ENCODE peak calls at places on chromosomes 11 and 22, in ten cellular contexts. F is transverse colon, B is spleen, G is tibial artery, C is kidney, Y is cardiac muscle cell, Q is psoas muscle, J is colonic mucosa, E is HepG2, K is neural progenitor cell. D is an unnamed sample. For H3K4me1, the result is how much of the 10 kb centered on the place peaks cover.

GRCh38 chr11:1830119-1830499 is 4.7 kb upstream of the SYT8 start:
- DNase-seq in F (no peak), J (peak), C (peak), Y (no peak), K (no peak), E (no peak), G (no peak), Q (no peak), B (no peak), D (no peak)

GRCh38 chr22:24875862-24876506 is 70.0 kb downstream of the SGSM1 start:
- DNase-seq in F (no peak), B (no peak), J (no peak), Q (no peak), E (no peak), K (peak), Y (peak), C (no peak), G (no peak), D (no peak)

GRCh38 chr22:30718938-30719337 is 24.3 kb downstream of the OSBP2 start:
- DNase-seq in B (no peak), J (no peak), Q (no peak), Y (no peak), E (no peak), K (no peak), F (no peak), G (no peak), C (no peak), D (no peak)

GRCh38 chr11:130782361-130783221 is 133.7 kb downstream of the SNX19 start:
- DNase-seq in F (no peak), J (no peak), E (no peak), B (no peak), Y (no peak), Q (no peak), C (no peak), G (no peak), K (peak), D (no peak)

GRCh38 chr22:32534252-32535215 is 59.9 kb downstream of the FBXO7 start:
- DNase-seq in E (peak), Q (peak), Y (no peak), K (no peak), C (peak), J (peak), G (no peak), F (peak), B (no peak), D (no peak)

GRCh38 chr11:66559141-66559861 is 9.1 kb downstream of the CTSF start:
- DNase-seq in E (no peak), Q (peak), G (no peak), F (peak), B (no peak), C (no peak), K (no peak), Y (no peak), J (no peak), D (peak)

GRCh38 chr11:12356944-12357655 is 20.3 kb upstream of the PARVA start:
- DNase-seq in C (no peak), F (no peak), G (no peak), Y (no peak), J (no peak), E (no peak), B (no peak), Q (no peak), K (no peak), D (no peak)

GRCh38 chr11:35982061-35982460 is 38.2 kb downstream of the LDLRAD3 start:
- DNase-seq in E (no peak), B (no peak), K (no peak), Q (no peak), C (no peak), Y (no peak), F (no peak), G (no peak), J (no peak), D (no peak)

GRCh38 chr11:121460941-121461514 is 8.3 kb upstream of the SORL1-AS1 start:
- DNase-seq in J (no peak), Y (no peak), B (no peak), F (no peak), E (peak), C (no peak), Q (no peak), G (no peak), K (no peak), D (no peak)

GRCh38 chr11:7965386-7965785 is at the start of gene NLRP10:
- DNase-seq in Q (no peak), B (no peak), Y (no peak), J (no peak), E (no peak), C (no peak), F (no peak), G (no peak), K (no peak), D (no peak)

GRCh38 chr22:42313804-42314581 is 43.5 kb upstream of the TCF20 start:
- DNase-seq in K (peak), C (no peak), F (peak), G (no peak), Y (peak), Q (no peak), B (no peak), E (peak), J (peak), D (peak)

GRCh38 chr11:69301491-69302401 is 7.8 kb downstream of the MYEOV start:
- DNase-seq in B (no peak), Y (no peak), F (peak), C (peak), J (peak), Q (no peak), K (no peak), G (no peak), E (peak), D (peak)

GRCh38 chr11:65574963-65575567 is 788 bp upstream of the EHBP1L1 start:
- DNase-seq in J (peak), Q (no peak), F (peak), C (peak), K (no peak), B (peak), G (no peak), Y (no peak), E (no peak), D (peak)

GRCh38 chr11:42913731-42914130 is 398.1 kb upstream of the API5 start:
- DNase-seq in C (no peak), E (no peak), Y (no peak), G (no peak), Q (no peak), F (no peak), B (no peak), K (no peak), J (no peak), D (no peak)

GRCh38 chr22:27937453-27937852 is 18.4 kb upstream of the PITPNB start:
- DNase-seq in Q (no peak), F (no peak), B (no peak), C (no peak), Y (no peak), E (peak), J (no peak), G (no peak), K (no peak), D (no peak)

GRCh38 chr11:103582351-103582909 is 454.0 kb upstream of the DDI1 start:
- DNase-seq in J (no peak), F (no peak), E (no peak), B (no peak), K (no peak), C (no peak), Y (no peak), Q (no peak), G (no peak), D (no peak)
- H3K4me1 ChIP-seq in J (under half), F (under half), E (under half), B (under half), K (under half), C (under half), Y (under half), Q (under half), G (under half), D (under half)

GRCh38 chr11:101049123-101049522 is 80.5 kb downstream of the PGR start:
- DNase-seq in Q (no peak), K (no peak), F (no peak), B (no peak), E (no peak), G (no peak), J (no peak), C (no peak), Y (no peak), D (no peak)
- TF ChIP-seq CTCF in Q (no peak), K (no peak), F (no peak), B (no peak), E (no peak), G (no peak), J (no peak), C (no peak), Y (no peak), D (no peak)

DNA sequence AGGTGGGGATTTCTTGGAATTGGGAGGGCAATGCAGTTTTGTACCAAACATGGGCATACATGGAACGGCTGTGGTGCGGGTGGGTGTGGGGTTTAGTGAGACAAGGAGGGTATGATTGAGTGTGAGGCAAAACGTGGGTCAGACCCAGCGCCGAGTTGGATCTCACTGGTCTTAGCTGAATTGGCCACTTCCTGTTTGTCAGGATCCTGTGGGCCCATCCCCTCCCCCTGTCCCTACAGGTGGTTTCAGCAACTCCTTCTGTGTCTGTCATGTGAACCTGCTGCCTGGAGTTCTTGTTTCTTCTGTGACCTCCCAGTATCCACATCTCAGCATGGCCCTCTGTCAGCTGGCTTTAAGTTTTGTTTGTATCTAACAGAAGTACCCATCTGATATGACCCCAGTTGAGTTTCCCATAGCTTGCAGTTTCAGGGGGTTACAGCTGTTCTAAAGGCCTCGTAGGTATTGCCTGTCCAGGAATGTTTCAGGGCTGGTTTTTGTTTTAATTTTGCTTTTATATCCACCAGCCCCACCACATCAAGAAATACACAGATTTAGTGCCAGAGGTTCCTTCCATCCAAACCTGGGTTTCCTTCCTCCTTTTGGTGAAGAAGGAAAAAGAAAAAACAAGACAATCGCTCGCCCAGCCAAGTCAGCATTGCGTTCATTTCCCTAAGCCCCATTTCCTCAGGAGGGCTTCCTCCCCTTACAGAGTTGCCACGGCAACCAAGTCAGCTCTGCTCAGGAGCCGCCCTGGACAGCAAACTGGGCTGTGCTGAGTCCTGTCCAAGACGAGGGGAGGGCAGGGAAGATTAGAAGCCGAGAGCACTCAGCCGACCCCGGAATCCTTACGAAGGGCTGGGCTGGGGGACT is 6.1 kb downstream of the APOL1 start:
- DNase-seq in Q (peak), B (no peak), F (peak), J (no peak), Y (peak), G (no peak), C (peak), E (no peak), K (peak), D (no peak)
- H3K4me3 ChIP-seq in Q (no peak), B (no peak), F (no peak), J (no peak), Y (no peak), G (no peak), C (no peak), E (no peak), K (peak), D (no peak)

GRCh38 chr11:31881825-31882224 is 70.7 kb upstream of the PAX6 start:
- DNase-seq in C (no peak), B (no peak), F (no peak), Q (no peak), J (no peak), E (no peak), K (no peak), Y (no peak), G (no peak), D (no peak)
- H3K4me1 ChIP-seq in C (under half), B (under half), F (under half), Q (under half), J (under half), E (under half), K (under half), Y (under half), G (under half), D (under half)

DNA sequence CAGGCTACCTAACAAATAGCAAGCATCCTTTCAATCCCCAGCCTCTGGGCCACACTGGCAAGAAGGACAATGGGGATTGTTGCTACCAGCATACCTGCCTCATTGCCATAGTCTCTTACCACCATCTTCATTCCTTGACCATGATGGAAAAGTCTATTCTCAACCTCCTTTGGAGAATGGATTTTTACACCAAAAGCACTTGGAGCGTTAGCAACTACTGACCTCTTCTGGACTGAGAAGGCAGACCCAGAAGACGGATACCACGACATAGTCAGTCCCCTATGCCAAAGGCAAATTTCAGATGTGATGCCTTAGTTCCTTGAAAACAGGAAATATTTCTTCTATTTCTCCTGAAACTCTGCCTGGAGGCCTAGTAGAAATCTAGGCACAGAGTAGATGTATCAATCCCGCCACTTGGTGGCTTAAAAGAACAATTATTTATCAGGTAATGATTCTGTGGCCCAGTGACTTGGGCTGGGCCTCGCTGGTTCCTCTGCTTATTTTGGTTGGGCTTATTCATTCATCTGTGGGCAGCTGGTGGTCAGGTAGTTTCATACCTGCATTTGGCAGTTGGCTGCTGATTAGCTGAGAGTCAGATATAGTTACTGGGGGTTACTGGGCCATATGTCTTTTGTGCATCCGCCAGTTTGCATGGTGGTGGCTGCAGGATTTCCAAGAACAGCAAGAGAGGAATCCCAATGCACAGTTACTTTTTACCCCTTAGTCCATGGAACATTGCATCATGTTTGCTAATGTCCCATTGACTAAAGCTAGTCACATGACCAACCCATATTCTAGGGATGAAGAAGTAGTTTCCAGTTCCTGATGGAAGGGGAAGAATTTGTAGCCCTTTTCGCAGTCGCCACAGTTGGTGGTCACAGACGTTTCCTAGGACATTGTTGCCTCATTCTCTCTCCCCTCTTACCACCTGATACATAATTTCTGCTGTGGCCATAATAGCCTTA is 75.2 kb downstream of the DHCR7 start:
- DNase-seq in E (peak), B (no peak), C (no peak), K (peak), G (no peak), Q (no peak), F (no peak), J (no peak), Y (peak), D (no peak)
- TF ChIP-seq CTCF in E (peak), B (no peak), C (peak), K (peak), G (no peak), Q (peak), F (no peak), J (no peak), Y (peak), D (no peak)

GRCh38 chr11:83827520-83827919 is 541.4 kb upstream of the CCDC90B start:
- DNase-seq in K (no peak), J (no peak), G (no peak), Y (no peak), C (no peak), F (no peak), E (no peak), Q (no peak), B (no peak), D (no peak)

GRCh38 chr11:83831929-83832328 is 545.8 kb upstream of the CCDC90B start:
- DNase-seq in J (no peak), C (no peak), F (no peak), Y (no peak), G (no peak), B (no peak), E (no peak), Q (no peak), K (no peak), D (no peak)

GRCh38 chr11:83823461-83824025 is 537.4 kb upstream of the CCDC90B start:
- DNase-seq in B (no peak), C (no peak), K (no peak), F (no peak), G (no peak), J (no peak), E (no peak), Y (no peak), Q (no peak), D (no peak)

GRCh38 chr11:83826078-83826477 is 539.9 kb upstream of the CCDC90B start:
- DNase-seq in Q (no peak), G (no peak), F (no peak), E (no peak), C (no peak), B (no peak), Y (no peak), J (no peak), K (no peak), D (no peak)

GRCh38 chr11:83827940-83828554 is 541.9 kb upstream of the CCDC90B start:
- DNase-seq in G (no peak), E (peak), B (no peak), K (peak), Y (peak), C (no peak), J (no peak), Q (no peak), F (no peak), D (no peak)
- H3K4me3 ChIP-seq in G (peak), E (peak), B (no peak), K (no peak), Y (no peak), C (peak), J (no peak), Q (peak), F (peak), D (no peak)

GRCh38 chr11:48006301-48006992 is 26.1 kb downstream of the PTPRJ start:
- DNase-seq in E (no peak), C (no peak), J (no peak), K (no peak), Q (no peak), Y (no peak), G (peak), B (peak), F (no peak), D (no peak)
- H3K4me1 ChIP-seq in E (under half), C (under half), J (under half), K (under half), Q (under half), Y (half or more), G (under half), B (half or more), F (under half), D (under half)